ENCODE peak calls at places on chromosomes 6 and 20, in nine cellular contexts. G, L, F, E, M, O, W, P and J are unnamed samples.

GRCh38 chr6:82073484-82073883 is 174.1 kb downstream of the IBTK start:
- DNase-seq in G (no peak), L (no peak), F (no peak), E (no peak), M (no peak), O (no peak), W (no peak), P (no peak), J (no peak)

GRCh38 chr20:62066339-62066982 is 780 bp upstream of the TAF4 start:
- DNase-seq in G (peak), L (no peak), F (peak), E (peak), M (peak), O (peak), W (no peak), P (no peak), J (peak)

GRCh38 chr6:145071836-145072235 is 663.5 kb downstream of the EPM2A start:
- DNase-seq in G (no peak), L (no peak), F (no peak), E (peak), M (no peak), O (no peak), W (no peak), P (peak), J (no peak)

GRCh38 chr6:146913842-146914562 is 290.2 kb upstream of the STXBP5 start:
- DNase-seq in G (peak), L (peak), F (peak), E (peak), M (peak), O (peak), W (peak), P (peak), J (peak)

GRCh38 chr6:151160869-151161268 is 78.9 kb upstream of the AKAP12 start:
- DNase-seq in G (no peak), L (no peak), F (no peak), E (no peak), M (no peak), O (peak), W (no peak), P (no peak), J (no peak)

GRCh38 chr6:79168695-79168980 is 65.8 kb downstream of the HMGN3 start:
- DNase-seq in G (no peak), L (no peak), F (no peak), E (no peak), M (no peak), O (no peak), W (no peak), P (no peak), J (no peak)

GRCh38 chr20:47676219-47676721 is 109.0 kb downstream of the SULF2 start:
- DNase-seq in G (no peak), L (no peak), F (no peak), E (no peak), M (no peak), O (no peak), W (no peak), P (no peak), J (peak)

GRCh38 chr6:97361286-97361685 is 78.3 kb upstream of the MMS22L start:
- DNase-seq in G (no peak), L (no peak), F (no peak), E (peak), M (no peak), O (no peak), W (no peak), P (no peak), J (no peak)

GRCh38 chr6:3287976-3288707 is 29.4 kb downstream of the PSMG4 start:
- DNase-seq in G (no peak), L (no peak), F (no peak), E (no peak), M (no peak), O (no peak), W (no peak), P (no peak), J (no peak)

GRCh38 chr20:3092611-3093379 is 8.3 kb upstream of the AVP start:
- DNase-seq in G (no peak), L (no peak), F (no peak), E (peak), M (peak), O (peak), W (peak), P (no peak), J (no peak)

GRCh38 chr20:53920647-53921245 is 149.6 kb downstream of the BCAS1 start:
- DNase-seq in G (no peak), L (no peak), F (no peak), E (no peak), M (no peak), O (no peak), W (no peak), P (no peak), J (no peak)

GRCh38 chr20:37516697-37517370 is 4.2 kb upstream of the NNAT start:
- DNase-seq in G (no peak), L (no peak), F (no peak), E (no peak), M (no peak), O (no peak), W (no peak), P (peak), J (no peak)

GRCh38 chr20:10619427-10619826 is 54.4 kb downstream of the JAG1 start:
- DNase-seq in G (no peak), L (peak), F (no peak), E (peak), M (no peak), O (no peak), W (no peak), P (peak), J (no peak)

GRCh38 chr6:11128608-11129007 is 17.1 kb upstream of the ERVFRD-1 start:
- DNase-seq in G (no peak), L (no peak), F (no peak), E (no peak), M (no peak), O (no peak), W (no peak), P (no peak), J (peak)

GRCh38 chr6:163756079-163756478 is 341.6 kb downstream of the QKI start:
- DNase-seq in G (no peak), L (no peak), F (no peak), E (no peak), M (no peak), O (no peak), W (no peak), P (no peak), J (no peak)

GRCh38 chr6:106005013-106005412 is 81.1 kb upstream of the PRDM1 start:
- DNase-seq in G (no peak), L (no peak), F (no peak), E (no peak), M (no peak), O (no peak), W (no peak), P (no peak), J (no peak)

GRCh38 chr6:44363377-44363926 is 21.0 kb downstream of the SPATS1 start:
- DNase-seq in G (no peak), L (no peak), F (no peak), E (no peak), M (no peak), O (no peak), W (no peak), P (no peak), J (no peak)

GRCh38 chr20:16206817-16207216 is 366.4 kb downstream of the KIF16B start:
- DNase-seq in G (no peak), L (no peak), F (no peak), E (no peak), M (no peak), O (no peak), W (no peak), P (no peak), J (no peak)

GRCh38 chr6:7106752-7107577 is 796 bp upstream of the RREB1 start:
- DNase-seq in G (no peak), L (no peak), F (peak), E (peak), M (peak), O (peak), W (peak), P (peak), J (peak)

GRCh38 chr6:145204258-145204766 is 531.0 kb downstream of the EPM2A start:
- DNase-seq in G (no peak), L (no peak), F (no peak), E (no peak), M (no peak), O (no peak), W (no peak), P (no peak), J (no peak)

GRCh38 chr6:111377558-111378120 is 105.4 kb downstream of the REV3L start:
- DNase-seq in G (no peak), L (no peak), F (no peak), E (no peak), M (no peak), O (no peak), W (no peak), P (peak), J (no peak)

GRCh38 chr6:68126089-68126749 is 508.9 kb upstream of the ADGRB3 start:
- DNase-seq in G (no peak), L (no peak), F (no peak), E (peak), M (no peak), O (no peak), W (no peak), P (no peak), J (no peak)

GRCh38 chr6:159463440-159463839 is 229.6 kb downstream of the SOD2 start:
- DNase-seq in G (peak), L (peak), F (no peak), E (peak), M (no peak), O (no peak), W (no peak), P (no peak), J (no peak)